ENCODE peak calls at places on chromosomes 11 and 22, in ten cellular contexts. I is spleen, A is GM23338, G is endodermal cell, H is cardiac muscle cell, Y is dorsolateral prefrontal cortex, L is left ventricle myocardium inferior, P is AG09309, R is OCI-LY7, W is LNCaP clone FGC. J is an unnamed sample.

GRCh38 chr11:74138572-74138971 is 32.2 kb downstream of the C2CD3 start:
- DNase-seq in I (no peak), A (peak), G (no peak), H (peak), Y (no peak), L (no peak), P (peak), R (no peak), W (peak), J (peak)

GRCh38 chr11:124402326-124402922 is 3.6 kb upstream of the OR8B3 start:
- DNase-seq in I (no peak), A (peak), G (peak), H (peak), Y (peak), L (peak), P (peak), R (peak), W (peak), J (peak)

GRCh38 chr11:114832532-114833125 is 154.3 kb downstream of the NXPE2 start:
- DNase-seq in I (no peak), A (peak), G (no peak), H (no peak), Y (no peak), L (no peak), P (no peak), R (no peak), W (peak), J (no peak)

GRCh38 chr11:67642490-67643120 is 3.0 kb upstream of the TBX10 start:
- DNase-seq in I (no peak), A (no peak), G (no peak), H (no peak), Y (no peak), L (no peak), P (no peak), R (no peak), W (no peak), J (no peak)

GRCh38 chr22:22802346-22802970 is 85.2 kb upstream of the IGLL5 start:
- DNase-seq in I (no peak), A (peak), G (no peak), H (peak), Y (no peak), L (no peak), P (no peak), R (peak), W (no peak), J (no peak)

GRCh38 chr11:10497371-10498021 is 42.4 kb downstream of the AMPD3 start:
- DNase-seq in I (no peak), A (no peak), G (peak), H (no peak), Y (no peak), L (no peak), P (no peak), R (no peak), W (no peak), J (no peak)

GRCh38 chr11:62108971-62109391 is 14.8 kb upstream of the INCENP start:
- DNase-seq in I (no peak), A (no peak), G (no peak), H (peak), Y (no peak), L (no peak), P (no peak), R (no peak), W (no peak), J (no peak)

GRCh38 chr22:40628354-40629042 is 8.0 kb downstream of the MRTFA start:
- DNase-seq in I (no peak), A (no peak), G (peak), H (peak), Y (no peak), L (no peak), P (peak), R (no peak), W (no peak), J (no peak)

GRCh38 chr11:1433568-1433967 is 43.8 kb downstream of the BRSK2 start:
- DNase-seq in I (no peak), A (no peak), G (no peak), H (no peak), Y (no peak), L (no peak), P (no peak), R (no peak), W (no peak), J (no peak)

GRCh38 chr22:41405588-41405987 is 23.8 kb downstream of the TEF start:
- DNase-seq in I (peak), A (no peak), G (no peak), H (no peak), Y (no peak), L (no peak), P (no peak), R (no peak), W (no peak), J (no peak)

GRCh38 chr11:2156416-2157182 is 4.4 kb downstream of the INS start:
- DNase-seq in I (peak), A (peak), G (peak), H (peak), Y (peak), L (peak), P (no peak), R (peak), W (peak), J (no peak)

GRCh38 chr11:94727766-94728165 is 40.4 kb upstream of the AMOTL1 start:
- DNase-seq in I (no peak), A (no peak), G (no peak), H (no peak), Y (no peak), L (no peak), P (no peak), R (no peak), W (peak), J (no peak)

GRCh38 chr22:49101873-49102272 is 725.8 kb downstream of the BRD1 start:
- DNase-seq in I (peak), A (no peak), G (no peak), H (no peak), Y (no peak), L (no peak), P (no peak), R (no peak), W (no peak), J (no peak)

GRCh38 chr11:26841818-26842457 is 120.1 kb upstream of the SLC5A12 start:
- DNase-seq in I (no peak), A (no peak), G (no peak), H (peak), Y (no peak), L (no peak), P (no peak), R (no peak), W (no peak), J (peak)

GRCh38 chr11:121634889-121635288 is 182.1 kb upstream of the SORL1-AS1 start:
- DNase-seq in I (no peak), A (no peak), G (peak), H (peak), Y (no peak), L (no peak), P (peak), R (no peak), W (no peak), J (peak)

GRCh38 chr22:22749167-22749758 is 104.8 kb downstream of the GGTLC2 start:
- DNase-seq in I (no peak), A (no peak), G (no peak), H (no peak), Y (no peak), L (no peak), P (no peak), R (no peak), W (no peak), J (no peak)

GRCh38 chr11:34345012-34345804 is 12.6 kb downstream of the ABTB2 start:
- DNase-seq in I (no peak), A (no peak), G (no peak), H (peak), Y (no peak), L (peak), P (peak), R (no peak), W (peak), J (peak)

GRCh38 chr11:37313266-37313665 is 715.2 kb upstream of the RAG2 start:
- DNase-seq in I (no peak), A (no peak), G (no peak), H (no peak), Y (no peak), L (no peak), P (no peak), R (no peak), W (no peak), J (no peak)

GRCh38 chr11:117868815-117869642 is 7.4 kb downstream of the FXYD6 start:
- DNase-seq in I (no peak), A (peak), G (no peak), H (no peak), Y (no peak), L (no peak), P (no peak), R (no peak), W (no peak), J (no peak)

GRCh38 chr11:123033895-123034294 is 28.0 kb downstream of the HSPA8 start:
- DNase-seq in I (no peak), A (peak), G (peak), H (peak), Y (no peak), L (no peak), P (no peak), R (no peak), W (no peak), J (no peak)

GRCh38 chr11:113281052-113281725 is 33.2 kb upstream of the TTC12 start:
- DNase-seq in I (no peak), A (no peak), G (peak), H (no peak), Y (no peak), L (no peak), P (no peak), R (no peak), W (no peak), J (no peak)

GRCh38 chr22:21837184-21837979 is 30.1 kb downstream of the MAPK1 start:
- DNase-seq in I (no peak), A (peak), G (no peak), H (peak), Y (no peak), L (no peak), P (peak), R (no peak), W (peak), J (peak)

GRCh38 chr22:41951898-41952474 is at the start of gene SMIM45:
- DNase-seq in I (peak), A (peak), G (peak), H (peak), Y (peak), L (no peak), P (no peak), R (peak), W (no peak), J (no peak)

GRCh38 chr22:50191041-50191740 is 5.5 kb downstream of the TRABD start:
- DNase-seq in I (peak), A (no peak), G (no peak), H (no peak), Y (no peak), L (no peak), P (no peak), R (peak), W (no peak), J (no peak)

GRCh38 chr22:23219787-23220484 is 39.6 kb downstream of the BCR start:
- DNase-seq in I (peak), A (no peak), G (peak), H (peak), Y (no peak), L (no peak), P (no peak), R (peak), W (no peak), J (no peak)

GRCh38 chr11:117734596-117734995 is 62.4 kb downstream of the DSCAML1 start:
- DNase-seq in I (peak), A (peak), G (peak), H (no peak), Y (no peak), L (no peak), P (no peak), R (no peak), W (no peak), J (no peak)

GRCh38 chr11:2777871-2778629 is 78.3 kb upstream of the KCNQ1OT1 start:
- DNase-seq in I (peak), A (no peak), G (peak), H (no peak), Y (peak), L (peak), P (no peak), R (no peak), W (no peak), J (no peak)

GRCh38 chr11:114159802-114160588 is 100.5 kb downstream of the ZBTB16 start:
- DNase-seq in I (peak), A (peak), G (peak), H (peak), Y (peak), L (peak), P (peak), R (peak), W (peak), J (peak)

GRCh38 chr22:46386312-46386711 is 50.8 kb downstream of the TRMU start:
- DNase-seq in I (no peak), A (peak), G (no peak), H (no peak), Y (no peak), L (no peak), P (no peak), R (no peak), W (no peak), J (no peak)
- TF ChIP-seq CTCF in I (no peak), A (peak), G (peak), H (no peak), Y (no peak), L (no peak), P (no peak), R (peak), W (no peak), J (no peak)

DNA sequence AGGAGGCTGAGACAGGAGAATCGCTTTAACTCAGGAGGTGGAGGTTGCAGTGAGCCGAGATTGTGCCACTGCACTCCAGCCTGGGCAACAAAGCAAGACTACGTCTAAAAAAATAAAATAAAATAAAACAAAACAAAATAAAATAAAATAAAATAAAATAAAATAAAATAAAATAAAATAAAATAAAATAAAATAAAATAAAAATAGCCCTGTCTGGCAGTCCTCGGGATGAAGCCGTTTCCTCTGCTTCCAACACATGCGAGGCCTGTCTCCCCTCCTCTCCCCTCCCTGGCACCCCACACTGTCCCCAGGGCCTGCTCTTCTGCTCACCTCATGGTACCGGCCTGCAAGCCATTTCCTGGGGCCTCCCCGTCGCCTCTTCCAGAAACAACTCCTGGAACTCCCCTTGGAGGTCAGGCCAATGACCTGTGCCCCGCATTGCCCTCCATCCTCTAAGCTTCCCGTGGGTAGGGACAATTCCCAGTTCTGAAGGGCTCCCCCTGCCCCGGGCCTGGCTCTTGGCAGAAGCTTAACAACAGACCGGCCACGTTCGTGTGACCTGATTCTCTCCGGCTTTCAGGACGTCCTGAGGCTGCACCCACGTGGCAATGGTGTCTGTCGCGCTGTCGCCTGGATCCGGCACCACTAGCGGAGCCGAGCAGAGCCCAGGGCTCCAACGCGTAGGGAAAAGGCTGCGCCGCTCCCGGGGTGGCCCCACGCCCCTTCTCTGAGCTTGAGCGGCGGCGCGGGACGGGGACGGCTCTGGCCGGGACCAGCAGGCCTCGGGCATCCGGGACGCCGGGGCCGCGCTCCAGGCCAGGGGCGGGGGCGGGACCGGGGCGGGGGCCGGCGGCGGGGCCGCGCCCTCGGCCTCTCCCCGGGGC is 456 bp upstream of the PARVB start:
- DNase-seq in I (peak), A (peak), G (peak), H (peak), Y (no peak), L (peak), P (no peak), R (no peak), W (no peak), J (no peak)
- H3K4me3 ChIP-seq in I (peak), A (peak), G (peak), H (peak), Y (peak), L (peak), P (peak), R (no peak), W (peak), J (peak)

GRCh38 chr11:60252709-60253108 is 9.8 kb upstream of the MS4A4E start:
- DNase-seq in I (no peak), A (no peak), G (no peak), H (no peak), Y (no peak), L (no peak), P (no peak), R (no peak), W (no peak), J (no peak)

GRCh38 chr11:60252208-60252566 is 9.2 kb upstream of the MS4A4E start:
- DNase-seq in I (no peak), A (no peak), G (no peak), H (no peak), Y (no peak), L (no peak), P (no peak), R (no peak), W (no peak), J (no peak)

GRCh38 chr11:60251485-60252207 is 8.7 kb upstream of the MS4A4E start:
- DNase-seq in I (no peak), A (peak), G (peak), H (peak), Y (no peak), L (no peak), P (no peak), R (no peak), W (no peak), J (no peak)
- TF ChIP-seq CTCF in I (peak), A (peak), G (peak), H (peak), Y (peak), L (peak), P (no peak), R (peak), W (no peak), J (no peak)

GRCh38 chr11:64842851-64843841 is 1.3 kb downstream of the CDC42BPG start:
- DNase-seq in I (peak), A (no peak), G (peak), H (no peak), Y (no peak), L (no peak), P (no peak), R (no peak), W (no peak), J (no peak)
- H3K4me3 ChIP-seq in I (no peak), A (peak), G (peak), H (no peak), Y (no peak), L (no peak), P (no peak), R (peak), W (peak), J (no peak)

GRCh38 chr11:18853086-18853720 is 61.6 kb upstream of the PTPN5 start:
- DNase-seq in I (no peak), A (peak), G (peak), H (peak), Y (no peak), L (no peak), P (no peak), R (peak), W (peak), J (no peak)
- TF ChIP-seq CTCF in I (no peak), A (peak), G (peak), H (peak), Y (no peak), L (no peak), P (peak), R (peak), W (peak), J (peak)

DNA sequence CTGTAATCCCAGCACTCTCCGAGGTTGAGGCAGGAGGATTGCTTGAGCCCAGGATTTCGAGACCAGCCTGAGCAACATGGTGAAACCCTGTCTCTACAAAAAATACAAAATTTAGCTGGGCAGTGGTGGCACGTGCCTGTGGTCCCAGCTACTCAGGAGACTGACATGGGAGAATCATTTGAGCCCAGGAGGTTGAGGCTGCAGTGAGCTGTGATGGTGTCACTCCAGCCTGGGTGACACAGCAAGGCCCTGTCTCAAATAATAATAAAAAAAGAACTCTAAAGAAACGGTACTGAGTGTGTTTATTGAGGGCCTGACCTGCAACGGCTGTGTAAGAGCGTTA is 52.7 kb downstream of the PRDM10 start:
- DNase-seq in I (no peak), A (no peak), G (no peak), H (no peak), Y (no peak), L (no peak), P (no peak), R (no peak), W (no peak), J (no peak)
- H3K4me3 ChIP-seq in I (no peak), A (no peak), G (no peak), H (no peak), Y (no peak), L (no peak), P (no peak), R (peak), W (no peak), J (no peak)

GRCh38 chr11:7547091-7547490 is 33.3 kb downstream of the PPFIBP2 start:
- DNase-seq in I (no peak), A (no peak), G (no peak), H (no peak), Y (no peak), L (no peak), P (no peak), R (no peak), W (no peak), J (no peak)

GRCh38 chr11:7546324-7546791 is 32.6 kb downstream of the PPFIBP2 start:
- DNase-seq in I (no peak), A (no peak), G (no peak), H (no peak), Y (no peak), L (no peak), P (no peak), R (no peak), W (no peak), J (no peak)

GRCh38 chr11:7549681-7550080 is 35.9 kb downstream of the PPFIBP2 start:
- DNase-seq in I (no peak), A (no peak), G (no peak), H (no peak), Y (no peak), L (no peak), P (no peak), R (no peak), W (no peak), J (no peak)

GRCh38 chr11:7547687-7548086 is 33.9 kb downstream of the PPFIBP2 start:
- DNase-seq in I (no peak), A (no peak), G (no peak), H (no peak), Y (no peak), L (no peak), P (no peak), R (no peak), W (no peak), J (no peak)

GRCh38 chr11:7548659-7549283 is 35.0 kb downstream of the PPFIBP2 start:
- DNase-seq in I (no peak), A (peak), G (peak), H (no peak), Y (no peak), L (no peak), P (no peak), R (peak), W (no peak), J (no peak)
- TF ChIP-seq CTCF in I (no peak), A (peak), G (peak), H (no peak), Y (no peak), L (peak), P (no peak), R (peak), W (peak), J (no peak)

GRCh38 chr11:6402061-6402470 is 11.8 kb downstream of the SMPD1 start:
- DNase-seq in I (no peak), A (no peak), G (no peak), H (no peak), Y (no peak), L (no peak), P (no peak), R (peak), W (no peak), J (no peak)
- H3K4me3 ChIP-seq in I (peak), A (no peak), G (no peak), H (no peak), Y (no peak), L (no peak), P (no peak), R (peak), W (no peak), J (no peak)

DNA sequence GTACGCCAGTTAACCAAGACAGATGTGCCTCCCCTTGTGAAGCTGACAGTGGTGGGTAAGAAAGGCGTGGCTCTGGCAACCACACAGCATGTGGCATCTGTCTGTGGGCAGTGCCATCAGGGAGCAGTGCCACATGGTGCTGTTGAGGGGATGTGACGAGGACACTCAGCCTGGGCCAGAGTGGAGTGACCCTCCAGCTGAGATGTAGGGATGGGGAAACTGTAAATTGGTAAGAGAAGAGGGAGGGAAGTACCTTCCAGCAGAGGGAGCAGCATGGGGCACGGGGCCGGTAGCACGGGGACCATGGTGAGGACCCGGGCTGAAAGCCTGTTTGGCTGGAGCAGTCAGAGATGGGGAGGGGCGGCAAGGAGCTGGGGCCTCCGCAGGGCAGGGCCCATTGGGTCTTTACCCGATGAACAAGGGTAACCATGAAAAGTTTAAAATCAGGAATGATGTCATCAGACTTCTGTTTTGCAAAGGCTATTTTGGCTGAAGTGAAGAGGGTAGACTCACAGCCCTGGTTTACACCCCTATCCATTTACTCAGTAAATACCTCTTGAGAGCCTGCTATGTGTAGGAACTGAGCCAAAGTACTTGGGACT is 10.4 kb downstream of the TMPRSS6 start:
- DNase-seq in I (no peak), A (peak), G (peak), H (no peak), Y (no peak), L (no peak), P (no peak), R (peak), W (no peak), J (no peak)
- TF ChIP-seq CTCF in I (no peak), A (peak), G (peak), H (peak), Y (no peak), L (peak), P (no peak), R (peak), W (peak), J (no peak)

J was measured in BJ.